ENCODE peak calls at places on chromosomes 11 and 22, in nine cellular contexts. C, F, N, Z, M, U, K, G and J are unnamed samples.

GRCh38 chr11:2166091-2166851 is 5.3 kb upstream of the INS start:
- DNase-seq in C (peak; percentile 52), F (peak; percentile 39), N (no peak), Z (no peak), M (no peak), U (no peak), K (no peak), G (peak; percentile 67), J (no peak)

GRCh38 chr11:70476669-70477068 is 78.3 kb downstream of the CTTN start:
- DNase-seq in C (peak; percentile 45), F (peak; percentile 51), N (no peak), Z (no peak), M (no peak), U (no peak), K (no peak), G (no peak), J (no peak)

GRCh38 chr11:32852142-32852541 is 22.4 kb downstream of the PRRG4 start:
- DNase-seq in C (peak; percentile 23), F (peak; percentile 75), N (no peak), Z (no peak), M (no peak), U (no peak), K (peak; percentile 69), G (no peak), J (no peak)

GRCh38 chr11:2077061-2077802 is 62.0 kb downstream of the IGF2 start:
- DNase-seq in C (peak; percentile 91), F (peak; percentile 78), N (no peak), Z (no peak), M (no peak), U (peak; percentile 86), K (peak; percentile 77), G (no peak), J (no peak)

GRCh38 chr22:36364255-36365019 is 23.3 kb downstream of the MYH9 start:
- DNase-seq in C (no peak), F (peak; percentile 54), N (no peak), Z (no peak), M (no peak), U (no peak), K (no peak), G (no peak), J (no peak)

GRCh38 chr11:33694346-33695050 is 6.1 kb downstream of the C11orf91 start:
- DNase-seq in C (no peak), F (no peak), N (no peak), Z (no peak), M (no peak), U (no peak), K (no peak), G (no peak), J (no peak)

GRCh38 chr11:127521413-127521812 is 520.8 kb upstream of the KIRREL3 start:
- DNase-seq in C (no peak), F (peak; percentile 59), N (no peak), Z (no peak), M (no peak), U (no peak), K (peak; percentile 66), G (no peak), J (no peak)

GRCh38 chr11:65651589-65652510 is 10.9 kb downstream of the RELA start:
- DNase-seq in C (peak; percentile 85), F (peak; percentile 71), N (no peak), Z (no peak), M (no peak), U (no peak), K (peak; percentile 22), G (no peak), J (no peak)

GRCh38 chr11:58466293-58466692 is 24.3 kb upstream of the OR5B12 start:
- DNase-seq in C (peak; percentile 16), F (peak; percentile 46), N (no peak), Z (no peak), M (no peak), U (no peak), K (no peak), G (no peak), J (no peak)

GRCh38 chr22:22745225-22746060 is 101.0 kb downstream of the GGTLC2 start:
- DNase-seq in C (peak; percentile 51), F (peak; percentile 61), N (peak; percentile 72), Z (peak; percentile 57), M (no peak), U (no peak), K (no peak), G (peak; percentile 71), J (no peak)

GRCh38 chr11:46663277-46663940 is 37.0 kb downstream of the ARHGAP1 start:
- DNase-seq in C (peak; percentile 4), F (peak; percentile 14), N (no peak), Z (no peak), M (no peak), U (no peak), K (no peak), G (no peak), J (no peak)

GRCh38 chr11:125990244-125990643 is 44.4 kb downstream of the VSIG10L2 start:
- DNase-seq in C (peak; percentile 20), F (peak; percentile 88), N (no peak), Z (no peak), M (no peak), U (no peak), K (peak; percentile 82), G (no peak), J (peak; percentile 72)

DNA sequence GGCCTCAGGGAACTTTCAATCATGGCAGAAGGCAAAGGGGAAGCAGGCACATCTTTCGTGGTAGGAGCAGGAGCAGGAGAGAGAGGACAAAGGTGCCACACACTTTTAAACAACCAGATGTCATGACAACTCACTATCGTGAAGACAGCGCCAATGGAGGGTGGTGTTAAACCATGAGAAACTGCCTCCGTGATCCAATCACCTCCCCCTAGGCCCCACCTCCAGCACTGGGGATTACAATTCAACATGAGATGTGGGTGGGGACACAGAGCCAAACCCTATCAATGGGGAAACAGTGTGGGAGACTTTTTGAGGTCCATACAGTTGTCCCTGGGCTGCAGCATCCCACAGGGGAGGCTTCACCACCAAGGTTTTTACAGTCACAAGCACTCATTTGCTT is 41.9 kb upstream of the CFAP300 start:
- DNase-seq in C (no peak), F (no peak), N (no peak), Z (no peak), M (no peak), U (no peak), K (no peak), G (no peak), J (no peak)
- H3K9me3 ChIP-seq in C (no peaks in the 10 kb centered on the region), F (no peaks in the 10 kb centered on the region), N (no peaks in the 10 kb centered on the region), Z (no peaks in the 10 kb centered on the region), M (no peaks in the 10 kb centered on the region), U (no peaks in the 10 kb centered on the region), K (no peaks in the 10 kb centered on the region), G (no peaks in the 10 kb centered on the region), J (no peaks in the 10 kb centered on the region)

GRCh38 chr11:117921456-117921855 is 7.7 kb downstream of the TMPRSS13 start:
- DNase-seq in C (no peak), F (no peak), N (no peak), Z (no peak), M (no peak), U (no peak), K (no peak), G (no peak), J (no peak)
- H3K9ac ChIP-seq in C (no peak overlapping the region), F (no peak overlapping the region), N (no peak overlapping the region), Z (no peak overlapping the region), M (no peak overlapping the region), U (no peak overlapping the region), K (no peak overlapping the region), G (no peak overlapping the region), J (no peak overlapping the region)

DNA sequence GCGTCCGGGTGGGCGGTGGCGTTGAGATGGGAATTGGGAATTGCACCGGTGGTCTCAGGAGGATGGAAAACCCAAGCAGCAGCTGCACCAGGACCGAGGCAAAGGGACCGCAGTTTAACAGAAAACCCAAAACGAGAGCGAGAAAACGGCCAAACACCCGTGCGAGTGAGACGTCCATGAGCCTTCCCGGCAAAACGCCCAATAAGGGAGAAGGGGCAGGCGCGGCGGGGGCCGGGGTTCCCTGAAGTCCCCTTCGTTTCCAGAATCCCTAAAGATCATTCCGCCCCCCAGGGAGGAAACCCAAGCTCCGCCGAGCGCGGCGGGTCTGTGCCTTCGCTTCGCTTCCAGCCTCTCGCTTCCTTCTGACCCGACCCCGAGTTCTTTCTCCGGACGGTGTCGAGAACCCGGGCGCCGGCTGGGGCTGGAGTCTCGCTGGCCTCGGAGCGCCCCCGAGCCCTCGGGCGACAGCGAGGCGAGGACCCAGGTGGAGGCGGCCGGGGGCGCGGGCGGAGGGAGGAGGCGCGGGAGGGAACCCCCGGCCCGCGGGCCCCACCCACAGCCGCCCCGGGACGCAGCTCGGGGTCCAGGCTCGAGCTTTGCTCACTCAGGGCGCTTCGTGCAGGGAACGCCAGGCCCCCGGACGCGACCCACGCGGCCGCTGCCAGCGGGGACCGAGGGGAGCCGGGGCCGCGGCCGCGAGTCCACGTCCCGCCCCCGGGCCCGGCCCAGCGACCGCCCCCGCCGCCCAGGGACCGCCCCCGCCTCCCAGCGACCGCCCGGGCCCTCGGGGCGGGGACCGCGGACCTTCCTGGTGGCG is at the start of gene PGGHG:
- DNase-seq in C (peak; percentile 41), F (peak; percentile 73), N (peak; percentile 49), Z (peak; percentile 64), M (no peak), U (no peak), K (no peak), G (peak; percentile 74), J (no peak)
- TF ChIP-seq EZH2 in C (no peak), F (no peak), N (no peak), Z (peak; percentile 60), M (no peak), U (no peak), K (peak; percentile 76), G (peak; percentile 75), J (no peak)

GRCh38 chr22:48893288-48894063 is 934.2 kb downstream of the BRD1 start:
- DNase-seq in C (no peak), F (no peak), N (no peak), Z (no peak), M (no peak), U (no peak), K (no peak), G (no peak), J (no peak)

GRCh38 chr22:48889887-48890692 is 937.6 kb downstream of the BRD1 start:
- DNase-seq in C (no peak), F (no peak), N (no peak), Z (no peak), M (no peak), U (no peak), K (no peak), G (no peak), J (no peak)

GRCh38 chr22:48890693-48891554 is 936.7 kb downstream of the BRD1 start:
- DNase-seq in C (no peak), F (no peak), N (no peak), Z (no peak), M (no peak), U (no peak), K (no peak), G (no peak), J (no peak)

GRCh38 chr22:48892571-48893287 is 934.9 kb downstream of the BRD1 start:
- DNase-seq in C (no peak), F (no peak), N (no peak), Z (no peak), M (no peak), U (no peak), K (no peak), G (no peak), J (no peak)

DNA sequence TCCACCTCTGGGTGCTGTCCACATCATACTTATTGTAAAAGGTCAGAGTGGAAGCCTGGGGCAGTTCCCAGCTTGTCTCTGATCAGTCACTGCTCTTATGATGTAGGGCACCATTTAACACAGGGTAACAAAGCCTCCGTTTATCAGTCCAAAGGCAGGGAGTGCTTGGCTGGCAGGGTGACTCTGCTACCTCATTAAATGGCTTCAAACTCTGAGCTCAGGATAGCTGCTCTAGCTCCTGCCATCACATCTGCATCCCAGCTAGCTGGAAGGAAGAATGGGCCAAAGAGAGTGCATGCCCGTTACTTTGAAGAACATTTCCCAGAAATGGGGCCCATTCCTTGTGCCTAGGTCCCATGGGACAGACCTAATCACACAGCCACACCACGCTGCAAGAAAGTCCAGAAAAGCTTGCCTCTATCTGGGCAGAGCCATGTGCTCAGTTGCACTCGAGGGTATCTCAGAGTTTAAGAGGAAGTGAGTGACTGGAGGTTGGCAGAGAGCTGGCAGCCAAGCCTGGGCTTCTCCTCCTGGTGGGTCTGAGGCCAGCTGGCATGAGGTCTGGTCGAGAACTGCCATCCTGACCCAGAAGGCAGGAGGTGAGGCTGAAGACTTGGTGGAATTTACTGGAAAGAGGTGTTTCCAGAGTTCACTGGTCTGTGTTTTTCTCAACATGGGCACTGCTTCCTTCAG is 935.8 kb downstream of the BRD1 start:
- DNase-seq in C (no peak), F (no peak), N (no peak), Z (no peak), M (no peak), U (no peak), K (no peak), G (no peak), J (no peak)
- H3K9me3 ChIP-seq in C (no peaks in the 10 kb centered on the region), F (no peaks in the 10 kb centered on the region), N (no peaks in the 10 kb centered on the region), Z (no peaks in the 10 kb centered on the region), M (no peaks in the 10 kb centered on the region), U (peaks cover 21% of the 10 kb centered on the region), K (peaks cover 8% of the 10 kb centered on the region), G (no peaks in the 10 kb centered on the region), J (no peaks in the 10 kb centered on the region)